ENCODE peak calls at places on chromosomes 11 and 22, in four cellular contexts. A is activated CD4-positive, alpha-beta T cell treated with anti-CD3 and anti-CD28 coated beads for 24 hours; Q is stimulated activated CD4-positive, alpha-beta T cell treated with anti-CD3 and anti-CD28 coated beads, Interleukin-2, amount 100 ng/mL, for 48 hours; T is fibroblast of pulmonary artery. L is an unnamed sample.

GRCh38 chr11:10181811-10182210 is 112.2 kb downstream of the SBF2 start:
- DNase-seq in T (peak; percentile 75), Q (no peak), A (no peak), L (no peak)

GRCh38 chr11:48028909-48029685 is 48.7 kb downstream of the PTPRJ start:
- DNase-seq in Q (no peak), T (peak; percentile 39), A (no peak), L (no peak)

GRCh38 chr22:20389288-20389687 is 4.7 kb upstream of the ZNF74 start:
- DNase-seq in Q (no peak), A (no peak), T (no peak), L (no peak)

GRCh38 chr11:96388891-96389603 is 665 bp downstream of the CCDC82 start:
- DNase-seq in A (no peak), Q (no peak), T (no peak), L (no peak)

GRCh38 chr11:33670250-33671011 is 30.2 kb downstream of the C11orf91 start:
- DNase-seq in T (peak; percentile 42), Q (no peak), A (no peak), L (no peak)

GRCh38 chr11:2390871-2391662 is 9.5 kb upstream of the TSSC4 start:
- DNase-seq in T (peak; percentile 54), A (no peak), Q (no peak), L (no peak)

GRCh38 chr11:92886243-92886905 is 83.1 kb upstream of the MTNR1B start:
- DNase-seq in Q (peak; percentile 1), A (no peak), T (peak; percentile 70), L (peak; percentile 64)

GRCh38 chr11:128171496-128171895 is 415.9 kb downstream of the ETS1 start:
- DNase-seq in Q (no peak), T (peak; percentile 71), A (no peak), L (no peak)

GRCh38 chr11:59669611-59670009 is 773 bp upstream of the PATL1 start:
- DNase-seq in A (no peak), Q (no peak), T (peak; percentile 78), L (no peak)

GRCh38 chr11:117874253-117874909 is 2.1 kb downstream of the FXYD6 start:
- DNase-seq in Q (no peak), T (no peak), A (no peak), L (no peak)

GRCh38 chr11:2461253-2462091 is 16.7 kb downstream of the KCNQ1 start:
- DNase-seq in Q (no peak), T (no peak), A (no peak), L (no peak)

GRCh38 chr11:131883332-131883731 is 512.9 kb downstream of the NTM start:
- DNase-seq in A (no peak), Q (no peak), T (no peak), L (no peak)

GRCh38 chr11:130609121-130610035 is 160.9 kb downstream of the ADAMTS15 start:
- DNase-seq in Q (no peak), A (no peak), T (peak; percentile 79), L (no peak)

GRCh38 chr11:117220999-117221774 is 10.7 kb downstream of the PCSK7 start:
- DNase-seq in T (peak; percentile 60), A (no peak), Q (no peak), L (no peak)

GRCh38 chr11:70333206-70333605 is 62.7 kb downstream of the PPFIA1 start:
- DNase-seq in A (no peak), Q (no peak), T (peak; percentile 46), L (no peak)

GRCh38 chr11:60777572-60777971 is 7.6 kb upstream of the MS4A10 start:
- DNase-seq in A (no peak), Q (no peak), T (peak; percentile 95), L (no peak)

GRCh38 chr11:76659672-76660532 is 10.6 kb downstream of the LRRC32 start:
- DNase-seq in Q (no peak), T (no peak), A (no peak), L (no peak)

GRCh38 chr11:7353100-7353499 is 101.4 kb downstream of the SYT9 start:
- DNase-seq in A (no peak), Q (peak; percentile 1), T (peak; percentile 22), L (no peak)

GRCh38 chr11:84675631-84676030 is 951.5 kb downstream of the DLG2 start:
- DNase-seq in T (no peak), A (no peak), Q (no peak), L (no peak)

GRCh38 chr11:69650081-69650831 is 9.3 kb downstream of the CCND1 start:
- DNase-seq in Q (no peak), T (no peak), A (no peak), L (no peak)

GRCh38 chr22:36540867-36541642 is 12.1 kb upstream of the EIF3D start:
- DNase-seq in Q (no peak), A (no peak), T (no peak), L (no peak)

GRCh38 chr11:17475666-17476316 is 854 bp downstream of the ABCC8 start:
- DNase-seq in Q (no peak), A (no peak), T (no peak), L (no peak)

GRCh38 chr11:1297576-1298473 is 11.6 kb downstream of the TOLLIP start:
- DNase-seq in Q (no peak), A (no peak), T (no peak), L (no peak)

GRCh38 chr11:42947405-42947804 is 364.4 kb upstream of the API5 start:
- DNase-seq in T (no peak), A (no peak), Q (no peak), L (no peak)

GRCh38 chr11:102279641-102280170 is 37.6 kb upstream of the BIRC3 start:
- DNase-seq in Q (no peak), A (no peak), T (peak; percentile 64), L (no peak)

GRCh38 chr22:47121791-47122190 is 359.3 kb downstream of the TBC1D22A start:
- DNase-seq in A (no peak), Q (no peak), T (no peak), L (no peak)

L was measured in neuronal stem cell.